ENCODE peak calls at places on chromosome 10, in seven cellular contexts. X is mesendoderm, U is neuronal stem cell, A is IMR-90, C is H1, I is H9, K is trophoblast cell. P is an unnamed sample. For H3K4me1, the result is how much of the 10 kb centered on the place peaks cover.

GRCh38 chr10:103643381-103643780 is 149.9 kb downstream of the NEURL1 start:
- DNase-seq in X (no peak), K (no peak), U (no peak), A (peak), I (no peak), C (no peak), P (no peak)

GRCh38 chr10:42876476-42876875 is 93.9 kb downstream of the BMS1 start:
- DNase-seq in C (no peak), K (no peak), I (no peak), U (no peak), A (no peak), X (no peak), P (no peak)

GRCh38 chr10:126650164-126650563 is 20.3 kb downstream of the C10orf90 start:
- DNase-seq in U (no peak), C (no peak), K (no peak), I (no peak), X (no peak), A (no peak), P (no peak)

GRCh38 chr10:55098452-55098851 is 297.4 kb upstream of the PCDH15 start:
- DNase-seq in C (no peak), A (no peak), K (no peak), U (no peak), I (peak), X (peak), P (no peak)

GRCh38 chr10:101018118-101018599 is 12.8 kb downstream of the PDZD7 start:
- DNase-seq in X (peak), I (peak), U (no peak), C (no peak), A (no peak), K (no peak), P (peak)

GRCh38 chr10:3926268-3926667 is 141.3 kb upstream of the KLF6 start:
- DNase-seq in I (no peak), A (no peak), K (peak), X (no peak), U (no peak), C (no peak), P (no peak)

GRCh38 chr10:90801608-90802007 is 56.2 kb downstream of the HTR7 start:
- DNase-seq in A (no peak), I (no peak), C (no peak), X (no peak), U (no peak), K (no peak), P (no peak)

GRCh38 chr10:125209591-125210373 is 49.4 kb upstream of the CTBP2 start:
- DNase-seq in A (peak), U (no peak), C (no peak), K (no peak), X (no peak), I (no peak), P (peak)

GRCh38 chr10:118547282-118547681 is 48.2 kb downstream of the PRLHR start:
- DNase-seq in U (no peak), X (no peak), I (no peak), K (no peak), A (no peak), C (no peak), P (no peak)

GRCh38 chr10:75461672-75462649 is 30.5 kb downstream of the LRMDA start:
- DNase-seq in K (no peak), C (peak), I (peak), U (no peak), A (no peak), X (no peak), P (no peak)
- H2BK120ac ChIP-seq in K (no peak), C (no peak), I (no peak), U (no peak), A (no peak), X (no peak), P (no peak)

GRCh38 chr10:84537447-84537931 is 209.1 kb downstream of the CCSER2 start:
- DNase-seq in C (no peak), U (peak), I (no peak), K (peak), A (peak), X (peak), P (peak)
- H3K4me1 ChIP-seq in C (under half), U (under half), I (under half), K (under half), A (under half), X (under half), P (under half)

DNA sequence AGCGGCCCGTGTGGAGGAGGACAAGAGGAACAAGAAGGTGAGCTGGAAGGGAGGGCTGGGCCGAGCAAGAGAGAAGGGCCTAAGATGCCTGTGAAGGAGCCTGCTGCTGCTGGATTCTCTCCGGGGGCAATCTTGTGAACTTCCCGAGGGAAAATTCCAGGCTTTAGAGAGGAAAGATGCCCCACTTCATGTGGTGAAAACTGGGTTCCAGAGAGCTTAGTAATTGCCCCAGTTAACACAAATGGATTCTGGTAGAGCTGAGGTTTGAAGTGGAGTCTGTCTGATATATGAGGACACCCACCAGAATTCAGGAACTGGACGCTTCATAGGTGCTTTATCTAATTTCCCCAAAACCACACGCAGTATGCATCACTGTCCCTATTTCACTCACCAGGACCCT is 114.1 kb upstream of the ZMIZ1 start:
- DNase-seq in K (no peak), U (no peak), I (no peak), A (no peak), X (no peak), C (no peak), P (peak)
- H2AK5ac ChIP-seq in K (no peak), U (no peak), I (no peak), A (peak), X (no peak), C (no peak), P (peak)

DNA sequence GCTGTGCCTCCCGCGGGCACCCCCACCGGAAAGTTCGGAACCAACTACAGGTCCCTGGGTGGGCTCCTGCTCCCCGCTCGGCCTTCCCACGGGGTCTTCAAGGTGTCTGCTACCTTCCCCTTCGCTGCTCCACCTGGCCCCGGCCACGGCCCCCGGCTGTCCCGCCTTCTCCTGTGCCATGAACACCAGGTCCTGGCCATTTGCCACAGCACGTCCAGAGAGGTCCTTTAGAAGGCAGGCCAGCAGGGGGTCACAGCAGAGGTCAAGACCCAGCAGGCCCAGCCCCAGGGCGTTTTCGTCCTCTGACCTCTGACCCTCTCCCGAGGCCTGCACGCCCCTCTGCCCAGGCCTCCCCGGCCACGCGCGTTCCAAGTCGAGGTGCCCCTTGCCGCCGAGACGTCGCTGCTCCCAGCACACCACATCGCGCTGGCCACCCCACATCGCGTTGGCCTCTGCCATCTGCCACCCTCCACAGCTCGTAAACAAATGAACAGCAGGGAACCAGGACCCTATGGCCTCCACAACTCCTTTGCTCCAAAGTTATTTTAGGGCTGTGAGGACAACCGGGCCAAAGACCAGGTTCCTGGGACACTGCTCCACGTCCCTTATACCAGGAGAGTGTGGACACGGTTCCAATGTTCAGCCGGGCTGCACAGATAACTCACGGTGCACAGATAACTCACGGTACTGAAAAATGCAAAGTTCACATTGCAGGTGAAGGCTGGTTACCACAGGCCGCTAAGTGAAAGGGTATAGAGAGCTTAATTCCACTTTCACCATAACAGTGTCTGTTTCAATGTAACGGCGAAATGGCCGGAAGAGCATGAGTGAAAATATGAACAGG is 74.3 kb downstream of the CFAP46 start:
- DNase-seq in X (no peak), C (no peak), U (no peak), I (peak), A (no peak), K (no peak), P (no peak)
- H2BK120ac ChIP-seq in X (no peak), C (no peak), U (no peak), I (no peak), A (no peak), K (no peak), P (no peak)